ENCODE peak calls at places on chromosomes 6 and 20, in eight cellular contexts. N, F, H, Y, V, A, R and W are unnamed samples.

GRCh38 chr20:60815656-60816055 is 436.4 kb upstream of the CDH4 start:
- DNase-seq in N (no peak), F (no peak), H (no peak), Y (no peak), V (no peak), A (no peak), R (no peak), W (no peak)

GRCh38 chr6:1858865-1859264 is 249.2 kb downstream of the FOXC1 start:
- DNase-seq in N (no peak), F (no peak), H (no peak), Y (no peak), V (no peak), A (no peak), R (no peak), W (no peak)

GRCh38 chr6:5107332-5107731 is 22.2 kb downstream of the PPP1R3G start:
- DNase-seq in N (no peak), F (no peak), H (no peak), Y (no peak), V (no peak), A (no peak), R (no peak), W (no peak)

GRCh38 chr6:53297004-53297403 is 51.7 kb downstream of the ELOVL5 start:
- DNase-seq in N (no peak), F (no peak), H (no peak), Y (no peak), V (no peak), A (no peak), R (no peak), W (no peak)

GRCh38 chr20:58670659-58671058 is 19.6 kb downstream of the STX16 start:
- DNase-seq in N (no peak), F (no peak), H (no peak), Y (no peak), V (no peak), A (no peak), R (no peak), W (no peak)

GRCh38 chr6:32114853-32115252 is 5.7 kb upstream of the TNXB start:
- DNase-seq in N (no peak), F (no peak), H (no peak), Y (peak; percentile 63), V (no peak), A (no peak), R (no peak), W (no peak)

GRCh38 chr6:150373260-150373701 is 4.5 kb downstream of the IYD start:
- DNase-seq in N (peak; percentile 34), F (no peak), H (no peak), Y (no peak), V (no peak), A (no peak), R (no peak), W (no peak)

GRCh38 chr20:48846516-48847492 is 19.0 kb upstream of the PREX1 start:
- DNase-seq in N (no peak), F (no peak), H (no peak), Y (no peak), V (peak; percentile 54), A (peak; percentile 93), R (peak; percentile 49), W (no peak)

GRCh38 chr6:142888461-142888860 is 56.5 kb downstream of the HIVEP2 start:
- DNase-seq in N (no peak), F (no peak), H (no peak), Y (no peak), V (no peak), A (no peak), R (no peak), W (no peak)

GRCh38 chr6:169843110-169843509 is 91.7 kb downstream of the ERMARD start:
- DNase-seq in N (peak; percentile 5), F (no peak), H (no peak), Y (no peak), V (no peak), A (no peak), R (no peak), W (no peak)

GRCh38 chr20:49795125-49795424 is 17.6 kb upstream of the SLC9A8 start:
- DNase-seq in N (no peak), F (no peak), H (no peak), Y (no peak), V (no peak), A (no peak), R (no peak), W (no peak)

GRCh38 chr20:36097751-36098151 is 56.8 kb upstream of the EPB41L1 start:
- DNase-seq in N (no peak), F (no peak), H (no peak), Y (no peak), V (no peak), A (no peak), R (no peak), W (no peak)

GRCh38 chr20:5447188-5447587 is 130.4 kb upstream of the PROKR2 start:
- DNase-seq in N (no peak), F (no peak), H (no peak), Y (no peak), V (no peak), A (no peak), R (no peak), W (no peak)

GRCh38 chr20:44247676-44248419 is 740 bp downstream of the GDAP1L1 start:
- DNase-seq in N (no peak), F (peak; percentile 82), H (no peak), Y (peak; percentile 38), V (peak; percentile 35), A (no peak), R (peak; percentile 25), W (peak; percentile 59)

GRCh38 chr6:151436300-151436699 is 15.6 kb downstream of the RMND1 start:
- DNase-seq in N (no peak), F (no peak), H (no peak), Y (peak; percentile 81), V (no peak), A (no peak), R (no peak), W (no peak)

GRCh38 chr6:7204726-7205125 is 97.0 kb downstream of the RREB1 start:
- DNase-seq in N (no peak), F (no peak), H (no peak), Y (peak; percentile 21), V (no peak), A (no peak), R (no peak), W (no peak)

DNA sequence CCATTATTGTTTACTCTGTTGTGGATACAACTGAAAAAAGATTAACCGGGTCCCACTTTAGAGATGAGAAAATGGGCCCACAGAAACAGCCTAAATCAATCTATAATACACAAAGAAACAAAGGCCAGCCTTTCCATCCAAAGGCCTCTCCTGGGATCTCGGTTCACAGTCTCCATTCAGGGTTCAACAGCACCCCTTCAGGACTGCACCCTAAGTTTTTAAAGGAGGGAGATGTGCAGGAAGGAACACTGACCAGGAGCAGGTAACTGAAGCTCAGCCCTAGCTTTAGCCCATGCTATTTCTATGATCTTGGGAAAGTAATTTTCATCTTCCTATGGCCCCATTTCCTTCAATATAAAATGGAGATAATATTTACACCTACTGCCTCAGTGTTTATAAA is 147.7 kb downstream of the BTBD9 start:
- DNase-seq in N (no peak), F (no peak), H (no peak), Y (no peak), V (no peak), A (no peak), R (no peak), W (no peak)
- TF ChIP-seq CTCF in N (no peak), F (no peak), H (no peak), Y (no peak), V (no peak), A (no peak), R (no peak), W (no peak)

GRCh38 chr6:8888468-8888867 is 453.1 kb upstream of the SLC35B3 start:
- DNase-seq in N (no peak), F (no peak), H (no peak), Y (no peak), V (peak; percentile 19), A (no peak), R (no peak), W (no peak)
- TF ChIP-seq CTCF in N (no peak), F (peak; percentile 37), H (no peak), Y (peak; percentile 17), V (no peak), A (peak; percentile 32), R (peak; percentile 16), W (peak; percentile 59)

GRCh38 chr6:17093692-17094091 is 8.2 kb upstream of the STMND1 start:
- DNase-seq in N (no peak), F (no peak), H (no peak), Y (no peak), V (no peak), A (no peak), R (no peak), W (peak; percentile 19)
- TF ChIP-seq CTCF in N (no peak), F (peak; percentile 50), H (no peak), Y (peak; percentile 18), V (peak; percentile 23), A (peak; percentile 29), R (peak; percentile 21), W (no peak)

DNA sequence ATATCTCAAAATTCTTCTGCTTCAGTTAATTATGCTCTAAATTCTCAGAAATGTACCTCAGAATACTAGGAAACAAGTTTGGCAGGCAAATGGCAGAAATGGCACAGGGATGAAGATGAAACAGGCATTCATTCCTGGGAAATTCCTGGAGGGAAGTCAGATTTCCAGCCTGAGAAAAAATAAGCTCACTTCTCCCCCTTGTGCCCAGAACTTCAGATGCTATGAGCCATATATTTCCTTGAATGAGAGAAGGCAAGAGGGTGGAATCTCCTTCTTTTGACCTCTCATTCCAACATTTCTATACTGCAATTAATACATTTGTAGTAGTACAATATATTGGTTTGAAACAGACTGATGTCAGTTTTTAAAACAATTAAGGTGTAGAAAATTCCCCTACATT is 22.8 kb downstream of the RGS17 start:
- DNase-seq in N (no peak), F (no peak), H (no peak), Y (peak; percentile 49), V (no peak), A (no peak), R (no peak), W (no peak)
- TF ChIP-seq CTCF in N (peak; percentile 45), F (peak; percentile 35), H (no peak), Y (peak; percentile 56), V (peak; percentile 36), A (no peak), R (peak; percentile 56), W (no peak)

DNA sequence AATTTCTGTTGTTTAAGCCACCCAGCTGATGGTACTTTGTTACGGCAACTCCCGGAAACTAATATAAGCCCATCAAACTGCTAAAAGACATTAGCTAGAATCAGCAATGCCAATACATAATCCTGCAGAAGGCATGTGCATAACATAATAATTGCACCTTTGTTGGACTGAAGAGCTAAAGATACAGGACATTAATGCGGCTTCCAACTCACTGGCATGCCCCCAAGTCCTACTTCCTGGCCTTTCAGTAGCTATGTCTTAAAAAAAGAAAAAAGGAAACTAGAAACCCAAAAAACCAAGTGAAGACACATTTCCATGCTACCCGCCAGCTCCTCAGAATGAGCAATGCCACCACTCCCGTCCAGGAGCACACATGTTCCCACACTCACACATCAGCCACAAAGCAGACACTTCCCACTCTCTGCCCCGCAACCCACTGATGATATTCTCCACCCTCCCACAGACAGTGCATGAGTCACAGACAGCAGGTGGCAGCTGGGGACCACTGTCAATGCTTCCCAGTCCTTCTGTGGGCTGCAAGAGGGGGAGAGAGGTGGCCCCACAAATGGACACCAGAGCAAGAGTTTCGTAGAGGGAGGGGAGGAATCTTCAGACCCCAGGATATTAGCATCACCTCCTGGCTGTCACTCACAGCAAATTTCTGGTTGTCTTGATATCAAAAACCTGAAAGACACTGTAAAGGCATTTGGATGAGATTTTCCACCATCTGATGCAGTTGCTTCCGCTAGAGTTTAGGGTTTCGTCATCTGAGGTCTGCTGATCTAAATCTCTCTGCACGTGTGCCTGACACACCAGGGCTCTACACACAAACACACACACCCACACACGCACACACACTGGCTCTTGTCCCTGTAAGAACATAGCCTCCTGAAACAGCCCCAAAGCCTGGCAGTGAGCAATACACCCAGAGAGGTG is 32.8 kb downstream of the GFOD1 start:
- DNase-seq in N (peak; percentile 62), F (no peak), H (peak; percentile 46), Y (peak; percentile 85), V (no peak), A (peak; percentile 56), R (no peak), W (no peak)
- TF ChIP-seq CTCF in N (no peak), F (no peak), H (peak; percentile 57), Y (no peak), V (no peak), A (peak; percentile 27), R (peak; percentile 15), W (no peak)